ENCODE peak calls at places on chromosomes 7 and 10, in seven cellular contexts. S, M, U, N, Y, T and G are unnamed samples.

GRCh38 chr10:88545359-88545758 is 37.8 kb downstream of the RNLS start:
- ATAC-seq in S (no peak), M (no peak), U (no peak), N (no peak), Y (no peak), T (no peak), G (no peak)

GRCh38 chr7:50450691-50451051 is 521 bp upstream of the FIGNL1 start:
- ATAC-seq in S (no peak), M (peak; percentile 27), U (peak; percentile 9), N (peak; percentile 36), Y (peak; percentile 44), T (peak; percentile 50), G (no peak)

GRCh38 chr10:116671274-116671926 is 50.6 kb downstream of the PNLIPRP2 start:
- ATAC-seq in S (no peak), M (no peak), U (no peak), N (no peak), Y (no peak), T (no peak), G (no peak)

GRCh38 chr7:110358028-110358427 is 732.9 kb upstream of the LRRN3 start:
- ATAC-seq in S (no peak), M (no peak), U (no peak), N (no peak), Y (no peak), T (no peak), G (no peak)

GRCh38 chr10:110717830-110718595 is 73.9 kb downstream of the RBM20 start:
- ATAC-seq in S (no peak), M (peak; percentile 41), U (no peak), N (peak; percentile 66), Y (no peak), T (peak; percentile 48), G (no peak)

GRCh38 chr10:59088912-59089573 is 87.4 kb upstream of the PHYHIPL start:
- ATAC-seq in S (no peak), M (no peak), U (no peak), N (no peak), Y (no peak), T (no peak), G (no peak)

GRCh38 chr7:145151651-145152050 is 315.8 kb upstream of the TPK1 start:
- ATAC-seq in S (no peak), M (no peak), U (no peak), N (no peak), Y (no peak), T (no peak), G (no peak)

GRCh38 chr10:690227-691161 is 1.0 kb upstream of the DIP2C start:
- ATAC-seq in S (no peak), M (no peak), U (no peak), N (no peak), Y (no peak), T (peak; percentile 39), G (no peak)

GRCh38 chr7:46170792-46171191 is 249.7 kb upstream of the IGFBP3 start:
- ATAC-seq in S (no peak), M (no peak), U (no peak), N (no peak), Y (no peak), T (no peak), G (no peak)

GRCh38 chr7:87463982-87464381 is 11.5 kb downstream of the ABCB4 start:
- ATAC-seq in S (no peak), M (no peak), U (no peak), N (no peak), Y (no peak), T (no peak), G (no peak)

GRCh38 chr10:44969854-44970253 is 8.8 kb downstream of the DEPP1 start:
- ATAC-seq in S (no peak), M (no peak), U (no peak), N (no peak), Y (no peak), T (peak; percentile 62), G (no peak)

GRCh38 chr7:152382244-152382643 is 53.6 kb downstream of the KMT2C start:
- ATAC-seq in S (no peak), M (no peak), U (no peak), N (peak; percentile 17), Y (no peak), T (no peak), G (peak; percentile 44)

GRCh38 chr10:13485623-13486022 is 43.2 kb downstream of the BEND7 start:
- ATAC-seq in S (no peak), M (no peak), U (no peak), N (no peak), Y (no peak), T (no peak), G (no peak)

GRCh38 chr10:124708922-124709520 is 35.2 kb downstream of the FAM53B start:
- ATAC-seq in S (peak; percentile 46), M (no peak), U (no peak), N (peak; percentile 49), Y (no peak), T (no peak), G (no peak)

GRCh38 chr10:33749042-33749441 is 414.6 kb upstream of the NRP1 start:
- ATAC-seq in S (no peak), M (no peak), U (no peak), N (no peak), Y (no peak), T (no peak), G (no peak)

GRCh38 chr7:90648107-90648506 is 52.0 kb downstream of the CDK14 start:
- ATAC-seq in S (no peak), M (no peak), U (no peak), N (no peak), Y (no peak), T (no peak), G (no peak)

GRCh38 chr7:66558201-66558641 is 70.5 kb upstream of the KCTD7 start:
- ATAC-seq in S (peak; percentile 10), M (no peak), U (no peak), N (peak; percentile 8), Y (no peak), T (peak; percentile 47), G (no peak)

GRCh38 chr10:60645928-60646433 is 132.3 kb upstream of the CDK1 start:
- ATAC-seq in S (no peak), M (no peak), U (no peak), N (no peak), Y (no peak), T (no peak), G (no peak)

GRCh38 chr10:71302874-71303568 is 16.0 kb upstream of the SLC29A3 start:
- ATAC-seq in S (peak; percentile 66), M (no peak), U (peak; percentile 58), N (peak; percentile 69), Y (peak; percentile 88), T (no peak), G (peak; percentile 48)

GRCh38 chr10:103197177-103197576 is 4.1 kb upstream of the NT5C2 start:
- ATAC-seq in S (no peak), M (no peak), U (peak; percentile 17), N (peak; percentile 58), Y (no peak), T (peak; percentile 54), G (no peak)

GRCh38 chr7:84181628-84182027 is 13.0 kb downstream of the SEMA3A start:
- ATAC-seq in S (no peak), M (no peak), U (no peak), N (no peak), Y (no peak), T (no peak), G (no peak)

GRCh38 chr7:76133164-76133775 is 68.4 kb upstream of the SRRM3 start:
- ATAC-seq in S (peak; percentile 61), M (no peak), U (peak; percentile 32), N (peak; percentile 69), Y (no peak), T (no peak), G (no peak)

GRCh38 chr7:74615933-74616780 is 41.4 kb upstream of the GTF2I start:
- ATAC-seq in S (no peak), M (no peak), U (no peak), N (no peak), Y (peak; percentile 10), T (no peak), G (no peak)

GRCh38 chr7:48454750-48455192 is 283.5 kb downstream of the ABCA13 start:
- ATAC-seq in S (no peak), M (no peak), U (no peak), N (no peak), Y (no peak), T (peak; percentile 38), G (no peak)

GRCh38 chr10:72164617-72165016 is 51.2 kb upstream of the ANAPC16 start:
- ATAC-seq in S (peak; percentile 57), M (no peak), U (no peak), N (peak; percentile 65), Y (peak; percentile 75), T (no peak), G (no peak)

GRCh38 chr7:25963733-25964132 is 188.3 kb upstream of the NFE2L3 start:
- ATAC-seq in S (no peak), M (no peak), U (no peak), N (no peak), Y (no peak), T (peak; percentile 71), G (no peak)

GRCh38 chr7:129655801-129656200 is 44.3 kb downstream of the NRF1 start:
- ATAC-seq in S (no peak), M (no peak), U (no peak), N (peak; percentile 31), Y (no peak), T (no peak), G (no peak)

GRCh38 chr10:132272061-132272766 is 35.5 kb downstream of the STK32C start:
- ATAC-seq in S (no peak), M (peak; percentile 55), U (no peak), N (no peak), Y (no peak), T (no peak), G (no peak)

GRCh38 chr10:28677889-28678686 is 767 bp downstream of the BAMBI start:
- ATAC-seq in S (peak; percentile 1), M (no peak), U (peak; percentile 4), N (no peak), Y (no peak), T (peak; percentile 16), G (no peak)

GRCh38 chr7:45470031-45470430 is 104.1 kb upstream of the ADCY1 start:
- ATAC-seq in S (no peak), M (no peak), U (no peak), N (no peak), Y (no peak), T (no peak), G (no peak)

GRCh38 chr10:30902621-30903396 is 128.9 kb downstream of the ZNF438 start:
- ATAC-seq in S (no peak), M (no peak), U (no peak), N (no peak), Y (no peak), T (peak; percentile 38), G (no peak)

GRCh38 chr7:135164357-135165021 is 6.0 kb downstream of the CYREN start:
- ATAC-seq in S (no peak), M (no peak), U (no peak), N (no peak), Y (peak; percentile 17), T (peak; percentile 40), G (no peak)

GRCh38 chr7:91671245-91671644 is 209.3 kb downstream of the MTERF1 start:
- ATAC-seq in S (no peak), M (no peak), U (no peak), N (no peak), Y (no peak), T (no peak), G (no peak)

GRCh38 chr10:14518141-14518540 is 187.4 kb upstream of the FRMD4A start:
- ATAC-seq in S (no peak), M (no peak), U (no peak), N (no peak), Y (no peak), T (no peak), G (no peak)

GRCh38 chr10:132487241-132488135 is 50.1 kb upstream of the INPP5A start:
- ATAC-seq in S (no peak), M (no peak), U (no peak), N (no peak), Y (no peak), T (no peak), G (no peak)

GRCh38 chr10:130200156-130201042 is 64.2 kb downstream of the GLRX3 start:
- ATAC-seq in S (no peak), M (no peak), U (no peak), N (peak; percentile 6), Y (no peak), T (no peak), G (no peak)

GRCh38 chr10:110821508-110821907 is 50.2 kb upstream of the PDCD4 start:
- ATAC-seq in S (no peak), M (no peak), U (no peak), N (no peak), Y (no peak), T (peak; percentile 53), G (no peak)

GRCh38 chr7:30770936-30771858 is at the start of gene MINDY4:
- ATAC-seq in S (peak; percentile 94), M (peak; percentile 89), U (peak; percentile 97), N (peak; percentile 89), Y (peak; percentile 94), T (peak; percentile 95), G (peak; percentile 90)